ENCODE peak calls at places on chromosomes 4 and X, in four cellular contexts. M is mesothelial cell of epicardium, Z is neural progenitor cell, C is GM13976. N is an unnamed sample.

GRCh38 chr4:142141201-142141600 is 504.8 kb downstream of the IL15 start:
- DNase-seq in M (no peak), Z (no peak), C (no peak), N (no peak)

GRCh38 chrX:11151799-11152591 is 40.9 kb downstream of the HCCS start:
- DNase-seq in M (no peak), Z (peak; percentile 11), C (no peak), N (no peak)

GRCh38 chrX:133302775-133303445 is 84.8 kb upstream of the TFDP3 start:
- DNase-seq in M (no peak), Z (no peak), C (no peak), N (no peak)

GRCh38 chr4:113745724-113746123 is 15.8 kb downstream of the CAMK2D start:
- DNase-seq in M (no peak), Z (no peak), C (no peak), N (no peak)

GRCh38 chr4:41006141-41006540 is 208.2 kb downstream of the APBB2 start:
- DNase-seq in M (no peak), Z (no peak), C (no peak), N (no peak)

GRCh38 chr4:153153339-153153851 is 50.8 kb upstream of the TRIM2 start:
- DNase-seq in M (peak; percentile 32), Z (peak; percentile 85), C (peak; percentile 56), N (no peak)

GRCh38 chr4:18733956-18734872 is 712.7 kb upstream of the LCORL start:
- DNase-seq in M (no peak), Z (no peak), C (no peak), N (no peak)

GRCh38 chr4:25861951-25862410 is 807 bp downstream of the SEL1L3 start:
- DNase-seq in M (no peak), Z (peak; percentile 55), C (peak; percentile 50), N (no peak)

GRCh38 chrX:147953976-147954375 is 27.2 kb upstream of the FMR1NB start:
- DNase-seq in M (no peak), Z (no peak), C (no peak), N (no peak)

GRCh38 chrX:141668371-141668770 is 30.2 kb downstream of the SPANXD start:
- DNase-seq in M (no peak), Z (no peak), C (no peak), N (no peak)

GRCh38 chrX:12052109-12052508 is 86.2 kb upstream of the FRMPD4 start:
- DNase-seq in M (no peak), Z (no peak), C (no peak), N (no peak)

GRCh38 chrX:97328853-97329252 is 445.1 kb downstream of the RPA4 start:
- DNase-seq in M (no peak), Z (no peak), C (no peak), N (no peak)

GRCh38 chr4:66252291-66252690 is 582.0 kb upstream of the EPHA5 start:
- DNase-seq in M (no peak), Z (no peak), C (no peak), N (no peak)
- TF ChIP-seq CTCF in M (no peak), Z (peak; percentile 12), C (no peak), N (no peak)

GRCh38 chrX:54891573-54891972 is 29.1 kb upstream of the TRO start:
- DNase-seq in M (no peak), Z (peak; percentile 54), C (peak; percentile 28), N (no peak)
- TF ChIP-seq CTCF in M (no peak), Z (peak; percentile 54), C (peak; percentile 52), N (peak; percentile 31)

GRCh38 chr4:103996637-103997036 is 276.9 kb upstream of the TACR3 start:
- DNase-seq in M (no peak), Z (peak; percentile 70), C (peak; percentile 11), N (no peak)

GRCh38 chr4:103994059-103994458 is 274.3 kb upstream of the TACR3 start:
- DNase-seq in M (no peak), Z (peak; percentile 22), C (peak; percentile 11), N (no peak)

GRCh38 chr4:103998752-103999151 is 279.0 kb upstream of the TACR3 start:
- DNase-seq in M (no peak), Z (no peak), C (no peak), N (no peak)

DNA sequence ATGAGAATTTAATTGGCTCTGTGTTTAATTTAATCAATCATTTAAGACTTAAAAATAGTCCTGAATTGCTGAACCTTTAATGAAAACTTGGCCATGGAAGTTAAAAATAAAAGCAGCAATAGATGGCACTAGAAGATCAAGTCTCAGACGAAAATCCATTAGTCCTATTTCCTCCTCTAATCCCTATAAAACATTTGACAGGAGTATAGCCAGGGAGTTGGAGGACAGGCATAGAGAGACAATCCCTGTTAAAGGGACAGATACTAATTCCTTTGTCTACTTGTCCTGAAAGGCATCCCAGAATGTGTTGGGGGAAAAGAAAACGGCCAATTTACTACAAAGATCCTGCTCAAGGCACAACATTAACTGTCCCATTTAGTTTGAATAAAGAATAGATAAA is 276.3 kb upstream of the TACR3 start:
- DNase-seq in M (no peak), Z (peak; percentile 63), C (no peak), N (peak; percentile 9)
- TF ChIP-seq CTCF in M (no peak), Z (peak; percentile 49), C (no peak), N (peak; percentile 68)

GRCh38 chr4:17576932-17577659 is at the start of gene LAP3:
- DNase-seq in M (peak; percentile 96), Z (peak; percentile 98), C (peak; percentile 96), N (peak; percentile 84)
- TF ChIP-seq CTCF in M (no peak), Z (no peak), C (no peak), N (no peak)

GRCh38 chr4:17559709-17560048 is 17.3 kb upstream of the LAP3 start:
- DNase-seq in M (no peak), Z (no peak), C (no peak), N (no peak)

GRCh38 chr4:17561195-17561909 is 15.6 kb upstream of the LAP3 start:
- DNase-seq in M (no peak), Z (no peak), C (no peak), N (no peak)

GRCh38 chr4:17558941-17559708 is 17.9 kb upstream of the LAP3 start:
- DNase-seq in M (no peak), Z (no peak), C (no peak), N (no peak)

GRCh38 chr4:17560065-17560673 is 16.8 kb upstream of the LAP3 start:
- DNase-seq in M (no peak), Z (no peak), C (no peak), N (no peak)

GRCh38 chr4:17562157-17562556 is 14.8 kb upstream of the LAP3 start:
- DNase-seq in M (no peak), Z (peak; percentile 36), C (no peak), N (no peak)
- TF ChIP-seq CTCF in M (no peak), Z (peak; percentile 41), C (no peak), N (peak; percentile 31)

GRCh38 chr4:168076989-168077725 is 15.2 kb upstream of the ANXA10 start:
- DNase-seq in M (peak; percentile 23), Z (peak; percentile 75), C (peak; percentile 24), N (no peak)
- TF ChIP-seq CTCF in M (peak; percentile 86), Z (peak; percentile 98), C (peak; percentile 75), N (peak; percentile 96)

GRCh38 chrX:150844016-150844415 is 54.5 kb downstream of the CD99L2 start:
- DNase-seq in M (no peak), Z (no peak), C (no peak), N (no peak)

GRCh38 chrX:150847088-150847487 is 51.4 kb downstream of the CD99L2 start:
- DNase-seq in M (no peak), Z (no peak), C (no peak), N (no peak)

GRCh38 chrX:150842198-150842553 is 56.3 kb downstream of the CD99L2 start:
- DNase-seq in M (no peak), Z (no peak), C (no peak), N (no peak)

GRCh38 chrX:150846130-150846529 is 52.3 kb downstream of the CD99L2 start:
- DNase-seq in M (no peak), Z (no peak), C (no peak), N (no peak)

DNA sequence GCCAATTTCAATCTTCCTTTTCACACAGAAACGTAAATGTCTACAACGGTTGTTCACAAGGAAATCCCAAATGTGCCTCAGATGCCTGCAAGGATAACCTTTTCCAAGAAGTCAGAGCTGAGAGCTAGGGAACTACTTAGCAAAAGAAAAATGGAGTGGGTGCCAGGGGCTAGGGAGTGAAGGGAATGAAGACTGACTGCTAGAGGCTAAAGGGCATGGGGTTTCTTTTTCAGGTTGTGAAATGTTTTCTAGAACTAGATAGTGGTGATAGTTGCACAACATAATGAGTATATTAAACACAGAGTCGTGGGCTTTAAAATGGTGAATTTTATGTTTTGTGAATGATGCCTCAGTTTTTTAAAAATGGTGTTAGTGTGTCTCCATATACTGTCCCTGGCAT is 53.4 kb downstream of the CD99L2 start:
- DNase-seq in M (no peak), Z (no peak), C (no peak), N (no peak)
- TF ChIP-seq CTCF in M (no peak), Z (no peak), C (no peak), N (no peak)

DNA sequence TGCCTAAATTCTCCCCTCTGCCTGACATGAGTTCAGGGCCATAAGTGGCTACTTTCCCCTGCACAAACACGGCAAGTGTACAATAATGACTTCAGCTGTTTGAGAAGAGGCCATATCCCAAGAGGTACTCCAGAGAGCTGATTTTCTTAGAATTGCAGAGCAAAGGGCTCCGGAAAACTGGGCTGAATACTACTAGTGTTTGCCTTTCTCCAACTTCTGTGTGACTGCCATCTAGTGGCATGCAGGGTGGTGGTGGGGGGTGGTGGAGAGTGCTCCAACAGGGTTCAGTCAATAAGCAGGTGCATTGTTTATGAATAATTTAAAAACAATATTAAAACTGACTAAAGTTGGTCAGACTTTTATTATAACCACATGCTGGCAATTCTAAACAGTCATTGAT is 130.0 kb downstream of the CHRDL1 start:
- DNase-seq in M (no peak), Z (peak; percentile 50), C (no peak), N (no peak)
- TF ChIP-seq CTCF in M (peak; percentile 20), Z (peak; percentile 62), C (peak; percentile 54), N (peak; percentile 45)

N was measured in D721Med.